ENCODE peak calls at places on chromosomes 3 and 15, in seven cellular contexts. V, E, K, Y, M, H and G are unnamed samples. For H3K79me1, the result is how much of the 10 kb centered on the place peaks cover.

GRCh38 chr3:127043041-127043641 is 60.2 kb downstream of the PLXNA1 start:
- DNase-seq in V (no peak), E (peak), K (no peak), Y (peak), M (peak), H (peak), G (no peak)

GRCh38 chr15:43433160-43433559 is 59.8 kb downstream of the TP53BP1 start:
- DNase-seq in V (no peak), E (no peak), K (peak), Y (no peak), M (no peak), H (no peak), G (no peak)

GRCh38 chr3:79016587-79017380 is 751.0 kb downstream of the ROBO1 start:
- DNase-seq in V (no peak), E (no peak), K (peak), Y (no peak), M (no peak), H (no peak), G (no peak)

GRCh38 chr15:63187589-63188226 is 1.7 kb upstream of the RAB8B start:
- DNase-seq in V (no peak), E (no peak), K (no peak), Y (no peak), M (no peak), H (peak), G (no peak)

GRCh38 chr3:149507491-149508324 is 33.2 kb downstream of the TM4SF4 start:
- DNase-seq in V (peak), E (no peak), K (no peak), Y (no peak), M (no peak), H (peak), G (no peak)

GRCh38 chr3:81716870-81717509 is 44.5 kb downstream of the GBE1 start:
- DNase-seq in V (peak), E (no peak), K (peak), Y (no peak), M (peak), H (no peak), G (no peak)

GRCh38 chr15:48084759-48085420 is 35.9 kb upstream of the SLC24A5 start:
- DNase-seq in V (peak), E (peak), K (peak), Y (no peak), M (peak), H (peak), G (peak)

GRCh38 chr3:190120161-190121060 is at the start of gene P3H2:
- DNase-seq in V (peak), E (peak), K (peak), Y (peak), M (peak), H (peak), G (peak)

GRCh38 chr3:184040010-184040409 is 8.5 kb downstream of the HTR3D start:
- DNase-seq in V (peak), E (peak), K (peak), Y (peak), M (peak), H (peak), G (no peak)

GRCh38 chr15:53193149-53193548 is 403.0 kb upstream of the ONECUT1 start:
- DNase-seq in V (no peak), E (no peak), K (no peak), Y (no peak), M (peak), H (peak), G (peak)

GRCh38 chr15:74036271-74037170 is 42.0 kb downstream of the PML start:
- DNase-seq in V (peak), E (peak), K (peak), Y (peak), M (peak), H (peak), G (peak)

GRCh38 chr15:76195506-76196285 is 115.6 kb downstream of the ETFA start:
- DNase-seq in V (no peak), E (no peak), K (no peak), Y (no peak), M (no peak), H (no peak), G (no peak)

GRCh38 chr3:127671523-127672428 is 976 bp upstream of the ABTB1 start:
- DNase-seq in V (no peak), E (no peak), K (no peak), Y (peak), M (no peak), H (no peak), G (no peak)

GRCh38 chr15:75347222-75348033 is 589 bp downstream of the NEIL1 start:
- DNase-seq in V (peak), E (peak), K (no peak), Y (peak), M (peak), H (no peak), G (no peak)

GRCh38 chr15:92921215-92922131 is 21.3 kb downstream of the CHD2 start:
- DNase-seq in V (peak), E (no peak), K (peak), Y (no peak), M (no peak), H (peak), G (no peak)

GRCh38 chr15:45126535-45127158 is 3.0 kb downstream of the DUOXA1 start:
- DNase-seq in V (peak), E (no peak), K (peak), Y (no peak), M (no peak), H (peak), G (no peak)

GRCh38 chr3:107068980-107069379 is 308.3 kb upstream of the CCDC54 start:
- DNase-seq in V (peak), E (no peak), K (peak), Y (no peak), M (peak), H (no peak), G (no peak)

GRCh38 chr3:94004301-94004910 is 24.0 kb downstream of the STX19 start:
- DNase-seq in V (peak), E (no peak), K (peak), Y (no peak), M (peak), H (peak), G (no peak)

GRCh38 chr3:128922804-128923459 is 43.5 kb downstream of the ACAD9 start:
- DNase-seq in V (no peak), E (peak), K (no peak), Y (no peak), M (no peak), H (no peak), G (no peak)

GRCh38 chr3:57100046-57100695 is 39.7 kb downstream of the SPATA12 start:
- DNase-seq in V (peak), E (peak), K (peak), Y (peak), M (peak), H (peak), G (peak)

GRCh38 chr3:72162649-72163184 is 377.8 kb upstream of the PROK2 start:
- DNase-seq in V (no peak), E (no peak), K (no peak), Y (no peak), M (no peak), H (no peak), G (no peak)

GRCh38 chr3:25812644-25813043 is 22.8 kb downstream of the OXSM start:
- DNase-seq in V (no peak), E (no peak), K (no peak), Y (no peak), M (no peak), H (no peak), G (no peak)

GRCh38 chr3:120424506-120424905 is 26.3 kb downstream of the FSTL1 start:
- DNase-seq in V (no peak), E (no peak), K (no peak), Y (no peak), M (no peak), H (no peak), G (no peak)

GRCh38 chr15:77696006-77696631 is 63.4 kb upstream of the LINGO1 start:
- DNase-seq in V (no peak), E (no peak), K (no peak), Y (no peak), M (no peak), H (no peak), G (no peak)

GRCh38 chr3:197428117-197428761 is 127.5 kb downstream of the BDH1 start:
- DNase-seq in V (peak), E (no peak), K (peak), Y (no peak), M (no peak), H (no peak), G (no peak)

GRCh38 chr15:77021803-77022381 is 27.0 kb downstream of the PSTPIP1 start:
- DNase-seq in V (peak), E (no peak), K (peak), Y (no peak), M (no peak), H (peak), G (no peak)

GRCh38 chr3:40299130-40299720 is 10.3 kb upstream of the EIF1B start:
- DNase-seq in V (no peak), E (no peak), K (no peak), Y (no peak), M (no peak), H (no peak), G (no peak)

GRCh38 chr3:173004681-173005080 is 136.4 kb downstream of the SPATA16 start:
- DNase-seq in V (no peak), E (no peak), K (no peak), Y (no peak), M (no peak), H (peak), G (no peak)

GRCh38 chr3:127710473-127710941 is 37.8 kb downstream of the ABTB1 start:
- DNase-seq in V (no peak), E (peak), K (no peak), Y (no peak), M (no peak), H (no peak), G (no peak)

GRCh38 chr3:102195198-102195948 is 239.4 kb upstream of the ZPLD1 start:
- DNase-seq in V (no peak), E (no peak), K (no peak), Y (no peak), M (no peak), H (peak), G (no peak)

GRCh38 chr3:122635789-122636188 is 44.9 kb upstream of the PARP14 start:
- DNase-seq in V (no peak), E (no peak), K (peak), Y (no peak), M (no peak), H (peak), G (no peak)

GRCh38 chr15:20345401-20345958 is 196.1 kb downstream of the GOLGA6L6 start:
- DNase-seq in V (no peak), E (peak), K (no peak), Y (no peak), M (no peak), H (no peak), G (no peak)

GRCh38 chr3:29914861-29915524 is 634.1 kb downstream of the RBMS3 start:
- DNase-seq in V (peak), E (no peak), K (peak), Y (no peak), M (peak), H (peak), G (no peak)

GRCh38 chr3:196736670-196737374 is 2.8 kb upstream of the PAK2 start:
- DNase-seq in V (no peak), E (no peak), K (no peak), Y (no peak), M (no peak), H (peak), G (no peak)

GRCh38 chr15:64337761-64338160 is 18.2 kb downstream of the CSNK1G1 start:
- DNase-seq in V (peak), E (no peak), K (peak), Y (no peak), M (no peak), H (no peak), G (no peak)

GRCh38 chr3:99637041-99637380 is 1.4 kb upstream of the COL8A1 start:
- DNase-seq in V (peak), E (no peak), K (no peak), Y (no peak), M (peak), H (no peak), G (no peak)

GRCh38 chr3:115127208-115127607 is 19.9 kb downstream of the ZBTB20 start:
- DNase-seq in V (no peak), E (no peak), K (no peak), Y (no peak), M (no peak), H (no peak), G (no peak)

GRCh38 chr3:187242900-187243299 is 45.6 kb downstream of the RTP1 start:
- DNase-seq in V (no peak), E (no peak), K (no peak), Y (no peak), M (no peak), H (no peak), G (no peak)
- H3K9ac ChIP-seq in V (peak), E (no peak), K (no peak), Y (no peak), M (no peak), H (no peak), G (no peak)

GRCh38 chr15:71131601-71132357 is 16.5 kb downstream of the THSD4 start:
- DNase-seq in V (no peak), E (no peak), K (no peak), Y (no peak), M (no peak), H (peak), G (no peak)
- H3K79me1 ChIP-seq in V (under half), E (under half), K (under half), Y (under half), M (under half), H (under half), G (under half)

GRCh38 chr3:169966086-169966950 is at the start of gene SEC62:
- DNase-seq in V (peak), E (peak), K (peak), Y (peak), M (peak), H (peak), G (peak)

GRCh38 chr3:169969696-169970095 is 3.1 kb downstream of the SEC62 start:
- DNase-seq in V (no peak), E (no peak), K (no peak), Y (no peak), M (no peak), H (no peak), G (no peak)

GRCh38 chr3:169966951-169967915 is 626 bp downstream of the SEC62 start:
- DNase-seq in V (peak), E (no peak), K (peak), Y (no peak), M (peak), H (peak), G (peak)

GRCh38 chr3:169968224-169968623 is 1.6 kb downstream of the SEC62 start:
- DNase-seq in V (no peak), E (no peak), K (no peak), Y (no peak), M (no peak), H (no peak), G (no peak)

DNA sequence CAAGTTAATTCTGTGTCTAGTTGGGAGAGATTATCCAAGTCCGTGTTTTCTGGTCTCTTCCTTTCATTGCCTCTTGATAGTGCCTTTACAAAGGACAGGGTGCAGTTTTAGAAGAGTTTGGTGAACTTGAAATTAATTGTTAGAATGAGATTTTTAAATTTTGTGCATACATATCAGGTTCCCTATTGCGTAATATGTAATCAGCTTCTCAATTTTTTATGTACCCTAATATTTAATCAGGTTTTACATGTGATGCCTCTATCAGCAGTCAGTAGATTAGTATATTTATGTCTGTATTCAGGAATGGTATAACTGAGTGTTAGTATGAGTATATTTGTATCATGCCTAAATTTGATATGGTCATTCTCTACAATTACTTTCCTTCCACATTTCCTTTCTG is 4.9 kb downstream of the SEC62 start:
- DNase-seq in V (no peak), E (no peak), K (no peak), Y (no peak), M (no peak), H (no peak), G (no peak)
- H3K9ac ChIP-seq in V (no peak), E (no peak), K (no peak), Y (no peak), M (no peak), H (no peak), G (no peak)

DNA sequence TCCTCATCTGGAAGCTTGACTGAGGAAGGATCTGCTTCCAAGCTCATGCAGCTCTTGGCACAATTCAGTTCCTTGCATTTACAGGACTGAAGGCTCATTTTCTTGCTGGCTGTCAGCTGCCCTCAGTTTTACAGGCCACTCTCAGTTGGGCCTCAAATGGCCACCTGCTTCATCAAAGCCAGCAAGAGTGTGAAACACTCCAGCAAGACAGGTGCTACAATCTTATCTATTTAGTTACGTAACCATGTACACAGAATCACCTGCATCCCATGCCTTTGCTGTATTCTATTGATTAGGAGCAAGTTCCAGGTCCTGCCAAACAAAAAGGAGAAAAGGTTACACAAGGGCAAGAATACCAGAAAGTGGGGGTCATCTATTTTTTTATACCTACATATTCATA is 40.8 kb downstream of the RHCG start:
- DNase-seq in V (no peak), E (no peak), K (no peak), Y (no peak), M (no peak), H (peak), G (no peak)
- H3K79me1 ChIP-seq in V (under half), E (under half), K (under half), Y (under half), M (under half), H (under half), G (under half)

GRCh38 chr15:26298666-26299065 is 435.5 kb upstream of the ATP10A start:
- DNase-seq in V (no peak), E (no peak), K (no peak), Y (no peak), M (no peak), H (no peak), G (no peak)
- H3K9ac ChIP-seq in V (peak), E (no peak), K (no peak), Y (no peak), M (no peak), H (no peak), G (no peak)